ENCODE peak calls at places on chromosomes 13 and 19, in five cellular contexts. R, V, H, E and I are unnamed samples.

GRCh38 chr13:20869540-20869939 is 33.0 kb downstream of the XPO4 start:
- DNase-seq in R (no peak), H (no peak), E (no peak), V (peak; percentile 16), I (peak; percentile 11)

GRCh38 chr19:17755977-17756670 is 4.8 kb downstream of the FCHO1 start:
- DNase-seq in E (no peak), V (no peak), H (peak; percentile 46), R (no peak), I (peak; percentile 50)

GRCh38 chr13:44241638-44242037 is 132.0 kb upstream of the SERP2 start:
- DNase-seq in V (no peak), H (no peak), E (no peak), R (no peak), I (no peak)

GRCh38 chr13:111283991-111284390 is 36.5 kb upstream of the TEX29 start:
- DNase-seq in H (no peak), V (no peak), E (no peak), R (no peak), I (no peak)

GRCh38 chr13:37414667-37415066 is 183.9 kb downstream of the POSTN start:
- DNase-seq in E (no peak), V (no peak), R (no peak), H (no peak), I (no peak)

GRCh38 chr19:17420267-17420924 is 549 bp downstream of the MVB12A start:
- DNase-seq in V (no peak), E (no peak), R (no peak), H (peak; percentile 40), I (no peak)

GRCh38 chr13:95124959-95125358 is 176.3 kb downstream of the ABCC4 start:
- DNase-seq in E (no peak), R (no peak), H (no peak), V (no peak), I (no peak)

GRCh38 chr19:41321600-41322270 is 11.8 kb downstream of the CCDC97 start:
- DNase-seq in R (no peak), V (peak; percentile 87), E (no peak), H (no peak), I (peak; percentile 80)

GRCh38 chr13:99587893-99588606 is 86.8 kb downstream of the TM9SF2 start:
- DNase-seq in V (no peak), E (no peak), R (no peak), H (no peak), I (no peak)

GRCh38 chr13:107339209-107339608 is 771.3 kb upstream of the ARGLU1 start:
- DNase-seq in R (no peak), E (no peak), V (peak; percentile 11), H (no peak), I (peak; percentile 69)

GRCh38 chr19:38850976-38851621 is 1.3 kb upstream of the HNRNPL start:
- DNase-seq in R (no peak), E (no peak), V (no peak), H (peak; percentile 44), I (no peak)

GRCh38 chr13:109869312-109870237 is 83.2 kb upstream of the IRS2 start:
- DNase-seq in H (peak; percentile 73), V (no peak), R (peak; percentile 16), E (peak; percentile 2), I (peak; percentile 44)

GRCh38 chr19:4327252-4327876 is 11.3 kb downstream of the STAP2 start:
- DNase-seq in V (peak; percentile 47), R (no peak), E (peak; percentile 67), H (peak; percentile 61), I (peak; percentile 13)

GRCh38 chr13:98222081-98222554 is 45.0 kb upstream of the RNF113B start:
- DNase-seq in V (peak; percentile 52), H (no peak), E (no peak), R (no peak), I (peak; percentile 77)

GRCh38 chr13:86051134-86052103 is 252.2 kb upstream of the SLITRK6 start:
- DNase-seq in R (no peak), V (no peak), H (no peak), E (no peak), I (no peak)

GRCh38 chr13:77619655-77620054 is 77.8 kb upstream of the SLAIN1 start:
- DNase-seq in V (no peak), H (no peak), R (no peak), E (no peak), I (no peak)

GRCh38 chr19:15280915-15281683 is 48.9 kb upstream of the EPHX3 start:
- DNase-seq in V (peak; percentile 94), H (peak; percentile 81), R (no peak), E (no peak), I (peak; percentile 89)

GRCh38 chr13:23554000-23554399 is 16.2 kb upstream of the TNFRSF19 start:
- DNase-seq in V (no peak), H (no peak), R (no peak), E (no peak), I (peak; percentile 16)

GRCh38 chr19:49844138-49844740 is 6.7 kb upstream of the PTOV1 start:
- DNase-seq in R (no peak), V (no peak), E (no peak), H (no peak), I (no peak)

GRCh38 chr19:13155472-13156284 is 5.5 kb downstream of the IER2 start:
- DNase-seq in R (no peak), V (peak; percentile 80), H (peak; percentile 91), E (no peak), I (peak; percentile 76)

GRCh38 chr19:4980087-4980486 is 11.2 kb downstream of the KDM4B start:
- DNase-seq in H (no peak), R (no peak), E (no peak), V (peak; percentile 17), I (no peak)

GRCh38 chr19:47539747-47540311 is 25.0 kb upstream of the NAPA start:
- DNase-seq in E (no peak), V (no peak), H (no peak), R (no peak), I (no peak)

GRCh38 chr13:36026556-36026955 is 104.6 kb downstream of the DCLK1 start:
- DNase-seq in H (no peak), V (no peak), E (no peak), R (no peak), I (no peak)

GRCh38 chr13:43307921-43308433 is 284.6 kb downstream of the DNAJC15 start:
- DNase-seq in H (peak; percentile 75), R (peak; percentile 19), V (peak; percentile 80), E (no peak), I (peak; percentile 87)

GRCh38 chr19:2636897-2637683 is 65.4 kb downstream of the GNG7 start:
- DNase-seq in H (peak; percentile 47), V (peak; percentile 73), E (peak; percentile 58), R (no peak), I (peak; percentile 31)

GRCh38 chr13:32745509-32745908 is 159.3 kb downstream of the PDS5B start:
- DNase-seq in H (no peak), V (no peak), R (no peak), E (no peak), I (no peak)

GRCh38 chr13:74145249-74145970 is 11.2 kb upstream of the KLF12 start:
- DNase-seq in E (no peak), V (peak; percentile 61), H (no peak), R (no peak), I (peak; percentile 91)

GRCh38 chr19:3969435-3970312 is 1.2 kb downstream of the DAPK3 start:
- DNase-seq in V (peak; percentile 74), E (no peak), R (no peak), H (peak; percentile 57), I (peak; percentile 82)

GRCh38 chr19:43463381-43464088 is 1.9 kb downstream of the LYPD3 start:
- DNase-seq in H (peak; percentile 96), V (peak; percentile 96), R (peak; percentile 98), E (peak; percentile 100), I (peak; percentile 79)

GRCh38 chr13:40776681-40777165 is 5.7 kb upstream of the MRPS31 start:
- DNase-seq in H (no peak), E (peak; percentile 48), V (peak; percentile 16), R (no peak), I (peak; percentile 55)

GRCh38 chr13:110716235-110716505 is 2.7 kb downstream of the ING1 start:
- DNase-seq in R (no peak), H (no peak), E (no peak), V (peak; percentile 72), I (no peak)